ENCODE peak calls at places on chromosomes 12 and 14, in five cellular contexts. One of them, this sample, is unnamed.

GRCh38 chr12:42589465-42590323 is at the start of gene PRICKLE1:
- DNase-seq in glutamatergic neuron: peak
- DNase-seq in dorsolateral prefrontal cortex: peak
- DNase-seq in WERI-Rb-1: peak
- DNase-seq in GM13977: peak
- DNase-seq in this sample: peak

GRCh38 chr14:74710477-74710876 is 2.4 kb downstream of the AREL1 start:
- DNase-seq in glutamatergic neuron: no peak
- DNase-seq in dorsolateral prefrontal cortex: no peak
- DNase-seq in WERI-Rb-1: no peak
- DNase-seq in GM13977: no peak
- DNase-seq in this sample: no peak

GRCh38 chr12:50099302-50100008 is 4.4 kb upstream of the GPD1 start:
- DNase-seq in glutamatergic neuron: no peak
- DNase-seq in dorsolateral prefrontal cortex: no peak
- DNase-seq in WERI-Rb-1: no peak
- DNase-seq in GM13977: no peak
- DNase-seq in this sample: no peak

GRCh38 chr12:119118625-119119024 is 60.1 kb upstream of the HSPB8 start:
- DNase-seq in glutamatergic neuron: no peak
- DNase-seq in dorsolateral prefrontal cortex: no peak
- DNase-seq in WERI-Rb-1: no peak
- DNase-seq in GM13977: no peak
- DNase-seq in this sample: no peak

GRCh38 chr12:114799574-114800487 is 115.9 kb upstream of the TBX3 start:
- DNase-seq in glutamatergic neuron: no peak
- DNase-seq in dorsolateral prefrontal cortex: peak
- DNase-seq in WERI-Rb-1: no peak
- DNase-seq in GM13977: no peak
- DNase-seq in this sample: no peak

GRCh38 chr12:122215789-122216188 is 10.1 kb downstream of the DIABLO start:
- DNase-seq in glutamatergic neuron: no peak
- DNase-seq in dorsolateral prefrontal cortex: no peak
- DNase-seq in WERI-Rb-1: no peak
- DNase-seq in GM13977: no peak
- DNase-seq in this sample: no peak

GRCh38 chr12:128109636-128110035 is 157.3 kb upstream of the TMEM132C start:
- DNase-seq in glutamatergic neuron: no peak
- DNase-seq in dorsolateral prefrontal cortex: no peak
- DNase-seq in WERI-Rb-1: no peak
- DNase-seq in GM13977: no peak
- DNase-seq in this sample: no peak

GRCh38 chr12:114479831-114480230 is 73.9 kb upstream of the TBX5 start:
- DNase-seq in glutamatergic neuron: no peak
- DNase-seq in dorsolateral prefrontal cortex: no peak
- DNase-seq in WERI-Rb-1: no peak
- DNase-seq in GM13977: no peak
- DNase-seq in this sample: no peak

GRCh38 chr14:72679591-72680151 is 214.2 kb downstream of the DPF3 start:
- DNase-seq in glutamatergic neuron: peak
- DNase-seq in dorsolateral prefrontal cortex: peak
- DNase-seq in WERI-Rb-1: no peak
- DNase-seq in GM13977: no peak
- DNase-seq in this sample: peak

GRCh38 chr12:26065451-26065850 is 59.4 kb downstream of the BHLHE41 start:
- DNase-seq in glutamatergic neuron: no peak
- DNase-seq in dorsolateral prefrontal cortex: no peak
- DNase-seq in WERI-Rb-1: no peak
- DNase-seq in GM13977: no peak
- DNase-seq in this sample: no peak

GRCh38 chr12:3000548-3001275 is 41.5 kb downstream of the TEAD4 start:
- DNase-seq in glutamatergic neuron: peak
- DNase-seq in dorsolateral prefrontal cortex: no peak
- DNase-seq in WERI-Rb-1: peak
- DNase-seq in GM13977: no peak
- DNase-seq in this sample: no peak

GRCh38 chr14:34233619-34234018 is 228.4 kb downstream of the SPTSSA start:
- DNase-seq in glutamatergic neuron: no peak
- DNase-seq in dorsolateral prefrontal cortex: no peak
- DNase-seq in WERI-Rb-1: no peak
- DNase-seq in GM13977: no peak
- DNase-seq in this sample: no peak

GRCh38 chr14:58298880-58299664 is 717 bp downstream of the ARID4A start:
- DNase-seq in glutamatergic neuron: peak
- DNase-seq in dorsolateral prefrontal cortex: peak
- DNase-seq in WERI-Rb-1: peak
- DNase-seq in GM13977: peak
- DNase-seq in this sample: no peak

This sample was measured in caudate nucleus.